ENCODE peak calls at places on chromosomes 5 and 9, in eight cellular contexts. One of them, this sample, is unnamed.
A peak's percentile ranks its signal among the peaks of the same experiment; 100 is the strongest.

GRCh38 chr5:89524785-89525184 is 641.8 kb upstream of the MEF2C start:
- DNase-seq in aorta: no peak
- DNase-seq in adrenal gland: no peak
- DNase-seq in osteoblast: no peak
- DNase-seq in sigmoid colon: no peak
- DNase-seq in mesendoderm: no peak
- DNase-seq in tibial artery: no peak
- DNase-seq in body of pancreas: no peak
- DNase-seq in this sample: no peak

GRCh38 chr5:68041293-68041692 is 174.3 kb upstream of the PIK3R1 start:
- DNase-seq in aorta: peak; percentile 56
- DNase-seq in osteoblast: no peak
- DNase-seq in tibial artery: peak; percentile 47
- DNase-seq in mesendoderm: no peak
- DNase-seq in sigmoid colon: no peak
- DNase-seq in body of pancreas: no peak
- DNase-seq in adrenal gland: peak; percentile 17
- DNase-seq in this sample: no peak

GRCh38 chr5:68134033-68134668 is 81.4 kb upstream of the PIK3R1 start:
- DNase-seq in body of pancreas: peak; percentile 17
- DNase-seq in osteoblast: no peak
- DNase-seq in mesendoderm: peak; percentile 11
- DNase-seq in aorta: no peak
- DNase-seq in tibial artery: no peak
- DNase-seq in adrenal gland: no peak
- DNase-seq in sigmoid colon: no peak
- DNase-seq in this sample: peak; percentile 65

GRCh38 chr5:16934123-16934522 is 2.0 kb downstream of the MYO10 start:
- DNase-seq in adrenal gland: peak; percentile 46
- DNase-seq in mesendoderm: peak; percentile 85
- DNase-seq in sigmoid colon: peak; percentile 69
- DNase-seq in aorta: peak; percentile 71
- DNase-seq in tibial artery: peak; percentile 37
- DNase-seq in osteoblast: peak; percentile 97
- DNase-seq in body of pancreas: peak; percentile 78
- DNase-seq in this sample: no peak

GRCh38 chr9:114746591-114746990 is 59.2 kb downstream of the TNFSF15 start:
- DNase-seq in aorta: no peak
- DNase-seq in tibial artery: no peak
- DNase-seq in body of pancreas: no peak
- DNase-seq in adrenal gland: no peak
- DNase-seq in osteoblast: no peak
- DNase-seq in sigmoid colon: no peak
- DNase-seq in mesendoderm: no peak
- DNase-seq in this sample: no peak

GRCh38 chr9:38079410-38080105 is 10.5 kb upstream of the SHB start:
- DNase-seq in sigmoid colon: peak; percentile 79
- DNase-seq in osteoblast: no peak
- DNase-seq in body of pancreas: no peak
- DNase-seq in adrenal gland: peak; percentile 63
- DNase-seq in mesendoderm: no peak
- DNase-seq in aorta: peak; percentile 83
- DNase-seq in tibial artery: peak; percentile 72
- DNase-seq in this sample: no peak

GRCh38 chr9:85425153-85425611 is 316.6 kb downstream of the AGTPBP1 start:
- DNase-seq in mesendoderm: peak; percentile 93
- DNase-seq in adrenal gland: peak; percentile 67
- DNase-seq in osteoblast: peak; percentile 51
- DNase-seq in body of pancreas: peak; percentile 66
- DNase-seq in sigmoid colon: no peak
- DNase-seq in tibial artery: peak; percentile 31
- DNase-seq in aorta: peak; percentile 64
- DNase-seq in this sample: no peak

GRCh38 chr5:6291961-6292360 is 86.4 kb downstream of the MED10 start:
- DNase-seq in mesendoderm: peak; percentile 67
- DNase-seq in aorta: no peak
- DNase-seq in osteoblast: no peak
- DNase-seq in sigmoid colon: no peak
- DNase-seq in tibial artery: no peak
- DNase-seq in body of pancreas: no peak
- DNase-seq in adrenal gland: no peak
- DNase-seq in this sample: peak; percentile 11

GRCh38 chr9:99820330-99821186 is 1.1 kb upstream of the NR4A3 start:
- DNase-seq in aorta: peak; percentile 77
- DNase-seq in osteoblast: peak; percentile 88
- DNase-seq in adrenal gland: peak; percentile 89
- DNase-seq in body of pancreas: peak; percentile 75
- DNase-seq in tibial artery: peak; percentile 88
- DNase-seq in sigmoid colon: peak; percentile 93
- DNase-seq in mesendoderm: no peak
- DNase-seq in this sample: peak; percentile 71

GRCh38 chr5:54243483-54244080 is 66.8 kb downstream of the ARL15 start:
- DNase-seq in tibial artery: no peak
- DNase-seq in osteoblast: no peak
- DNase-seq in adrenal gland: peak; percentile 59
- DNase-seq in mesendoderm: peak; percentile 52
- DNase-seq in sigmoid colon: no peak
- DNase-seq in aorta: no peak
- DNase-seq in body of pancreas: peak; percentile 54
- DNase-seq in this sample: peak; percentile 55

GRCh38 chr5:157371655-157372471 is 88.2 kb upstream of the NIPAL4 start:
- DNase-seq in aorta: no peak
- DNase-seq in body of pancreas: no peak
- DNase-seq in osteoblast: peak; percentile 65
- DNase-seq in sigmoid colon: no peak
- DNase-seq in mesendoderm: no peak
- DNase-seq in adrenal gland: no peak
- DNase-seq in tibial artery: no peak
- DNase-seq in this sample: no peak

GRCh38 chr5:5666389-5666788 is 243.9 kb downstream of the ICE1 start:
- DNase-seq in osteoblast: no peak
- DNase-seq in adrenal gland: no peak
- DNase-seq in sigmoid colon: no peak
- DNase-seq in body of pancreas: no peak
- DNase-seq in mesendoderm: no peak
- DNase-seq in aorta: no peak
- DNase-seq in tibial artery: no peak
- DNase-seq in this sample: no peak

GRCh38 chr5:163347671-163348070 is 89.7 kb upstream of the CCNG1 start:
- DNase-seq in sigmoid colon: no peak
- DNase-seq in mesendoderm: peak; percentile 76
- DNase-seq in body of pancreas: peak; percentile 60
- DNase-seq in aorta: no peak
- DNase-seq in osteoblast: peak; percentile 86
- DNase-seq in adrenal gland: peak; percentile 61
- DNase-seq in tibial artery: peak; percentile 30
- DNase-seq in this sample: peak; percentile 68

GRCh38 chr9:21598749-21599148 is 116.6 kb upstream of the IFNE start:
- DNase-seq in body of pancreas: no peak
- DNase-seq in osteoblast: no peak
- DNase-seq in tibial artery: no peak
- DNase-seq in sigmoid colon: no peak
- DNase-seq in adrenal gland: no peak
- DNase-seq in aorta: no peak
- DNase-seq in mesendoderm: no peak
- DNase-seq in this sample: no peak

GRCh38 chr5:97131139-97131710 is 11.2 kb downstream of the LIX1 start:
- DNase-seq in adrenal gland: no peak
- DNase-seq in mesendoderm: no peak
- DNase-seq in aorta: no peak
- DNase-seq in sigmoid colon: no peak
- DNase-seq in osteoblast: peak; percentile 46
- DNase-seq in tibial artery: no peak
- DNase-seq in body of pancreas: no peak
- DNase-seq in this sample: no peak

GRCh38 chr9:87714819-87715218 is 11.1 kb upstream of the CTSL start:
- DNase-seq in osteoblast: peak; percentile 71
- DNase-seq in adrenal gland: peak; percentile 75
- DNase-seq in body of pancreas: peak; percentile 84
- DNase-seq in tibial artery: peak; percentile 62
- DNase-seq in sigmoid colon: peak; percentile 87
- DNase-seq in mesendoderm: no peak
- DNase-seq in aorta: no peak
- DNase-seq in this sample: peak; percentile 38

DNA sequence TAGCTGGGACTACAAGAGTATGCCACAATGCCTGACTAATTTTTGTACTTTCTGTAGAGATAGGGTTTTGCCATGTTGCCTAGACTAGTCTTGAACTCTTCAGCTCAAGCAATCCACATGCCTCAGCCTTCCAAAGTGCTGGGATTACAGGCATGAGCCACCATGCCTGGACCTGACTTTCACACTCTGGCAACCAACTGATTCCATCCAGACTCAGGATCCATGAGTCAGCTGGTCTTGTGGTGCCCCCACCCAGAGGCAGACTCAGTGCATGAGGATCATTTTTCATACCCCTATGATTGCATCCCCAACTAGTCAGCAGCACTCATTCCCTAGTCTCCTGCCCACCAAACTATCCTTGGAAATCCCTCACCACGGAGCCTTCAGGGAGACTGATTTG is 375.9 kb downstream of the ANXA1 start:
- DNase-seq in tibial artery: no peak
- DNase-seq in aorta: no peak
- DNase-seq in osteoblast: no peak
- DNase-seq in adrenal gland: no peak
- DNase-seq in mesendoderm: no peak
- DNase-seq in sigmoid colon: no peak
- DNase-seq in body of pancreas: no peak
- DNase-seq in this sample: no peak
- H3K4me3 ChIP-seq in tibial artery: no peak overlapping the region
- H3K4me3 ChIP-seq in aorta: no peak overlapping the region
- H3K4me3 ChIP-seq in osteoblast: no peak overlapping the region
- H3K4me3 ChIP-seq in adrenal gland: no peak overlapping the region
- H3K4me3 ChIP-seq in mesendoderm: no peak overlapping the region
- H3K4me3 ChIP-seq in sigmoid colon: no peak overlapping the region
- H3K4me3 ChIP-seq in body of pancreas: no peak overlapping the region
- H3K4me3 ChIP-seq in this sample: no peak overlapping the region

DNA sequence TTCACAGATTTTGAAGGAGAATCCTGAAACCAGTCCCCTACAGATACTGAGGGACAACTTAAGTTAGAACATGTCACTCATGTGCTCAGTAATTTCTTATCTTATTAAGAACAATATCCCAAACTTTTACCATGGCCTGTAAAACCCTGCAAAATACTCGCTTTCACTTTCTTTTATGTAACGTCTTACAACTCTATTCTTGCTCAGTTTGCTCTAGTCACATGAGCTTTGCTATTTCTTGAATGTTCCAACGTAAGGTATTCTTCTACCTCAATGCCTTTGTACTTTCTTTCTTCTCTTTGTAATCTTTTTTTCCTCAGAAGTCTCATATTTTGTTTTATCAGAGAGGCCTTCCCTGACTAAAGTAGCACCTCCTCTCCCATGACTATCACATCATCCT is 14.1 kb downstream of the TMEM38B start:
- DNase-seq in osteoblast: no peak
- DNase-seq in body of pancreas: no peak
- DNase-seq in mesendoderm: no peak
- DNase-seq in aorta: no peak
- DNase-seq in tibial artery: no peak
- DNase-seq in sigmoid colon: no peak
- DNase-seq in adrenal gland: no peak
- DNase-seq in this sample: no peak
- H3K4me1 ChIP-seq in osteoblast: no peaks in the 10 kb centered on the region
- H3K4me1 ChIP-seq in body of pancreas: no peaks in the 10 kb centered on the region
- H3K4me1 ChIP-seq in mesendoderm: no peaks in the 10 kb centered on the region
- H3K4me1 ChIP-seq in aorta: no peaks in the 10 kb centered on the region
- H3K4me1 ChIP-seq in tibial artery: no peaks in the 10 kb centered on the region
- H3K4me1 ChIP-seq in sigmoid colon: no peaks in the 10 kb centered on the region
- H3K4me1 ChIP-seq in adrenal gland: no peaks in the 10 kb centered on the region
- H3K4me1 ChIP-seq in this sample: no peaks in the 10 kb centered on the region

GRCh38 chr5:22514231-22514630 is 338.9 kb downstream of the CDH12 start:
- DNase-seq in osteoblast: no peak
- DNase-seq in body of pancreas: no peak
- DNase-seq in mesendoderm: no peak
- DNase-seq in adrenal gland: no peak
- DNase-seq in sigmoid colon: no peak
- DNase-seq in tibial artery: no peak
- DNase-seq in aorta: no peak
- DNase-seq in this sample: no peak
- H3K36me3 ChIP-seq in osteoblast: no peaks in the 10 kb centered on the region
- H3K36me3 ChIP-seq in body of pancreas: no peaks in the 10 kb centered on the region
- H3K36me3 ChIP-seq in mesendoderm: no peaks in the 10 kb centered on the region
- H3K36me3 ChIP-seq in adrenal gland: no peaks in the 10 kb centered on the region
- H3K36me3 ChIP-seq in sigmoid colon: no peaks in the 10 kb centered on the region
- H3K36me3 ChIP-seq in tibial artery: no peaks in the 10 kb centered on the region
- H3K36me3 ChIP-seq in aorta: no peaks in the 10 kb centered on the region
- H3K36me3 ChIP-seq in this sample: no peaks in the 10 kb centered on the region

GRCh38 chr5:131042021-131042789 is 122.9 kb downstream of the HINT1 start:
- DNase-seq in aorta: no peak
- DNase-seq in sigmoid colon: no peak
- DNase-seq in body of pancreas: no peak
- DNase-seq in mesendoderm: no peak
- DNase-seq in osteoblast: no peak
- DNase-seq in tibial artery: no peak
- DNase-seq in adrenal gland: no peak
- DNase-seq in this sample: no peak
- H3K4me3 ChIP-seq in aorta: no peak overlapping the region
- H3K4me3 ChIP-seq in sigmoid colon: no peak overlapping the region
- H3K4me3 ChIP-seq in body of pancreas: no peak overlapping the region
- H3K4me3 ChIP-seq in mesendoderm: no peak overlapping the region
- H3K4me3 ChIP-seq in osteoblast: no peak overlapping the region
- H3K4me3 ChIP-seq in tibial artery: no peak overlapping the region
- H3K4me3 ChIP-seq in adrenal gland: no peak overlapping the region
- H3K4me3 ChIP-seq in this sample: no peak overlapping the region

DNA sequence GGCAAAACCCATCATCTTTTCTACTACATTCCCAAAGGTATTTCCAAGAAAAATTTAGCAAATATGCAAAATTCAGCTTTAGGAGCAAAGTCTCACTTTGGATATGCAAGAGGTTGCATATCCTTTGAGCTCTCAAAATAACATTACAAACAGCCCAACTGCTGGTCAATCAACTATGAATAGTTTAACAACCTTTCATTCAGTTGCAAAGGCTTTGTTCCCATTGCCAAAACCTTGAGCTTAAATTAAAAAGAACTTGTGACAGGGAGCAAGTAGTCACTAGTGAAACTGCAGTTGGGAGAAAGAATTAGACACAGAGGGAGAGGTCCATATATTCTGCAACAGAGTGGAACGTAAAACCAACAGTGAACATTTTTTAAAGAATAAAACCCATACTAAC is 8.8 kb downstream of the ZNF608 start:
- DNase-seq in tibial artery: no peak
- DNase-seq in mesendoderm: no peak
- DNase-seq in osteoblast: no peak
- DNase-seq in aorta: no peak
- DNase-seq in body of pancreas: no peak
- DNase-seq in adrenal gland: no peak
- DNase-seq in sigmoid colon: no peak
- DNase-seq in this sample: no peak
- H3K4me1 ChIP-seq in tibial artery: no peaks in the 10 kb centered on the region
- H3K4me1 ChIP-seq in mesendoderm: peaks cover 42% of the 10 kb centered on the region
- H3K4me1 ChIP-seq in osteoblast: peaks cover 32% of the 10 kb centered on the region
- H3K4me1 ChIP-seq in aorta: peaks cover 4% of the 10 kb centered on the region
- H3K4me1 ChIP-seq in body of pancreas: peaks cover 96% of the 10 kb centered on the region
- H3K4me1 ChIP-seq in adrenal gland: peaks cover 81% of the 10 kb centered on the region
- H3K4me1 ChIP-seq in sigmoid colon: peaks cover 88% of the 10 kb centered on the region
- H3K4me1 ChIP-seq in this sample: peaks cover 52% of the 10 kb centered on the region

DNA sequence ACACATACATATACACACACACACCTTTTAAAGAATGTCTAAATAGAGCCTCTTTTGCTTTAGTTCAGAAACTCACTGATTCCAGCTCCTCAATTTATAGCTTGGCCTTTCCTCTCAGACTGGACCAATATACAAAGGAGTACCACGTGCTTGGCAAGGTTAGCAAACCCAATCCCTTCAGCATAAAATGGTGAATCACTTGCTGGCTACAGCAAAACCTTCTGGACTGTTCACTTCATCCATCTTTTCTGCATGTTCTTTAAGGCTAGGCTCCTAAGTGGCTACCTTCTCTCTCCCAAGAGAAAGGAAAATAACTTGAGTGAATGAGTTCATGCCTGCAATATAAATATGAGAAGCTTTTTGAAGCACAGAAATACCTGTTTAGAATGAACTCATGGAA is 109.7 kb downstream of the LPAR1 start:
- DNase-seq in mesendoderm: no peak
- DNase-seq in osteoblast: no peak
- DNase-seq in sigmoid colon: no peak
- DNase-seq in adrenal gland: no peak
- DNase-seq in aorta: no peak
- DNase-seq in body of pancreas: no peak
- DNase-seq in tibial artery: no peak
- DNase-seq in this sample: no peak
- H3K36me3 ChIP-seq in mesendoderm: no peaks in the 10 kb centered on the region
- H3K36me3 ChIP-seq in osteoblast: peaks cover 8% of the 10 kb centered on the region
- H3K36me3 ChIP-seq in sigmoid colon: no peaks in the 10 kb centered on the region
- H3K36me3 ChIP-seq in adrenal gland: no peaks in the 10 kb centered on the region
- H3K36me3 ChIP-seq in aorta: no peaks in the 10 kb centered on the region
- H3K36me3 ChIP-seq in body of pancreas: no peaks in the 10 kb centered on the region
- H3K36me3 ChIP-seq in tibial artery: no peaks in the 10 kb centered on the region
- H3K36me3 ChIP-seq in this sample: no peaks in the 10 kb centered on the region

This sample was measured in mucosa of descending colon.